ENCODE peak calls at places on chromosomes 2 and 18, in five cellular contexts. One of them, this sample, is unnamed.

GRCh38 chr2:10521891-10522448 is 73.8 kb upstream of the ODC1 start:
- DNase-seq in SK-N-SH: no peak
- DNase-seq in breast epithelium: peak
- DNase-seq in HL-60: no peak
- DNase-seq in HepG2: no peak
- DNase-seq in this sample: peak

GRCh38 chr2:95024306-95024880 is 1.1 kb upstream of the MAL start:
- DNase-seq in HL-60: no peak
- DNase-seq in breast epithelium: no peak
- DNase-seq in SK-N-SH: no peak
- DNase-seq in HepG2: no peak
- DNase-seq in this sample: no peak

GRCh38 chr2:37421686-37422085 is 77.3 kb downstream of the QPCT start:
- DNase-seq in HL-60: no peak
- DNase-seq in SK-N-SH: no peak
- DNase-seq in breast epithelium: no peak
- DNase-seq in HepG2: no peak
- DNase-seq in this sample: no peak

GRCh38 chr2:237322564-237322963 is 91.4 kb downstream of the COL6A3 start:
- DNase-seq in breast epithelium: no peak
- DNase-seq in SK-N-SH: no peak
- DNase-seq in HepG2: peak
- DNase-seq in HL-60: no peak
- DNase-seq in this sample: no peak

GRCh38 chr18:12606592-12607315 is 51.2 kb downstream of the SPIRE1 start:
- DNase-seq in HL-60: no peak
- DNase-seq in SK-N-SH: no peak
- DNase-seq in HepG2: peak
- DNase-seq in breast epithelium: no peak
- DNase-seq in this sample: no peak

GRCh38 chr2:30273574-30273929 is 42.2 kb downstream of the LBH start:
- DNase-seq in HL-60: no peak
- DNase-seq in SK-N-SH: no peak
- DNase-seq in breast epithelium: no peak
- DNase-seq in HepG2: no peak
- DNase-seq in this sample: no peak

GRCh38 chr2:25378731-25379490 is 37.2 kb upstream of the DNMT3A start:
- DNase-seq in breast epithelium: peak
- DNase-seq in SK-N-SH: no peak
- DNase-seq in HL-60: no peak
- DNase-seq in HepG2: no peak
- DNase-seq in this sample: peak

GRCh38 chr2:71592181-71592711 is 138.9 kb downstream of the DYSF start:
- DNase-seq in HepG2: no peak
- DNase-seq in breast epithelium: no peak
- DNase-seq in SK-N-SH: no peak
- DNase-seq in HL-60: no peak
- DNase-seq in this sample: no peak

GRCh38 chr2:196242131-196242620 is 70.8 kb upstream of the STK17B start:
- DNase-seq in SK-N-SH: no peak
- DNase-seq in breast epithelium: no peak
- DNase-seq in HL-60: peak
- DNase-seq in HepG2: no peak
- DNase-seq in this sample: no peak

GRCh38 chr18:13584826-13585225 is 141.5 kb downstream of the FAM210A start:
- DNase-seq in HepG2: no peak
- DNase-seq in HL-60: no peak
- DNase-seq in breast epithelium: no peak
- DNase-seq in SK-N-SH: peak
- DNase-seq in this sample: no peak

GRCh38 chr2:170087394-170087793 is 90.6 kb upstream of the MYO3B start:
- DNase-seq in SK-N-SH: no peak
- DNase-seq in breast epithelium: no peak
- DNase-seq in HepG2: no peak
- DNase-seq in HL-60: no peak
- DNase-seq in this sample: no peak

GRCh38 chr18:50662775-50663383 is 103.0 kb downstream of the MAPK4 start:
- DNase-seq in breast epithelium: no peak
- DNase-seq in HepG2: no peak
- DNase-seq in SK-N-SH: peak
- DNase-seq in HL-60: no peak
- DNase-seq in this sample: no peak

GRCh38 chr2:32235315-32235714 is 29.4 kb downstream of the NLRC4 start:
- DNase-seq in SK-N-SH: no peak
- DNase-seq in HepG2: no peak
- DNase-seq in HL-60: no peak
- DNase-seq in breast epithelium: no peak
- DNase-seq in this sample: no peak

GRCh38 chr18:74546751-74547530 is 12.6 kb downstream of the CNDP1 start:
- DNase-seq in breast epithelium: no peak
- DNase-seq in HL-60: no peak
- DNase-seq in SK-N-SH: no peak
- DNase-seq in HepG2: no peak
- DNase-seq in this sample: no peak

GRCh38 chr2:25362564-25363145 is 20.9 kb upstream of the DNMT3A start:
- DNase-seq in HepG2: no peak
- DNase-seq in HL-60: peak
- DNase-seq in SK-N-SH: peak
- DNase-seq in breast epithelium: no peak
- DNase-seq in this sample: peak

GRCh38 chr2:143954208-143954607 is 565.7 kb downstream of the ZEB2 start:
- DNase-seq in HepG2: no peak
- DNase-seq in SK-N-SH: no peak
- DNase-seq in breast epithelium: no peak
- DNase-seq in HL-60: no peak
- DNase-seq in this sample: no peak

GRCh38 chr18:77858331-77858730 is 608.7 kb downstream of the GALR1 start:
- DNase-seq in HepG2: no peak
- DNase-seq in SK-N-SH: no peak
- DNase-seq in breast epithelium: no peak
- DNase-seq in HL-60: no peak
- DNase-seq in this sample: no peak

GRCh38 chr18:45066868-45067267 is 386.2 kb downstream of the SETBP1 start:
- DNase-seq in HL-60: peak
- DNase-seq in SK-N-SH: no peak
- DNase-seq in HepG2: no peak
- DNase-seq in breast epithelium: no peak
- DNase-seq in this sample: no peak

GRCh38 chr18:33404244-33404873 is 36.2 kb downstream of the CCDC178 start:
- DNase-seq in breast epithelium: no peak
- DNase-seq in HepG2: no peak
- DNase-seq in SK-N-SH: peak
- DNase-seq in HL-60: no peak
- DNase-seq in this sample: no peak

GRCh38 chr18:65592419-65592818 is 158.4 kb upstream of the CDH7 start:
- DNase-seq in SK-N-SH: no peak
- DNase-seq in HepG2: no peak
- DNase-seq in HL-60: no peak
- DNase-seq in breast epithelium: no peak
- DNase-seq in this sample: no peak

GRCh38 chr18:49597152-49597551 is 35.3 kb downstream of the LIPG start:
- DNase-seq in HL-60: no peak
- DNase-seq in HepG2: no peak
- DNase-seq in breast epithelium: no peak
- DNase-seq in SK-N-SH: no peak
- DNase-seq in this sample: no peak

GRCh38 chr18:23884712-23885375 is 129.7 kb upstream of the TTC39C start:
- DNase-seq in HepG2: peak
- DNase-seq in SK-N-SH: no peak
- DNase-seq in breast epithelium: no peak
- DNase-seq in HL-60: no peak
- DNase-seq in this sample: peak

GRCh38 chr2:97991081-97991856 is 4.5 kb downstream of the TMEM131 start:
- DNase-seq in SK-N-SH: no peak
- DNase-seq in HL-60: no peak
- DNase-seq in HepG2: no peak
- DNase-seq in breast epithelium: no peak
- DNase-seq in this sample: no peak

GRCh38 chr2:106165556-106165955 is 28.5 kb downstream of the UXS1 start:
- DNase-seq in breast epithelium: no peak
- DNase-seq in HL-60: no peak
- DNase-seq in HepG2: no peak
- DNase-seq in SK-N-SH: no peak
- DNase-seq in this sample: no peak

GRCh38 chr18:2871111-2871720 is 24.4 kb downstream of the EMILIN2 start:
- DNase-seq in HL-60: no peak
- DNase-seq in HepG2: no peak
- DNase-seq in breast epithelium: no peak
- DNase-seq in SK-N-SH: no peak
- DNase-seq in this sample: peak

GRCh38 chr2:96549466-96549785 is 12.9 kb downstream of the ARID5A start:
- DNase-seq in HL-60: no peak
- DNase-seq in HepG2: no peak
- DNase-seq in breast epithelium: peak
- DNase-seq in SK-N-SH: no peak
- DNase-seq in this sample: peak

DNA sequence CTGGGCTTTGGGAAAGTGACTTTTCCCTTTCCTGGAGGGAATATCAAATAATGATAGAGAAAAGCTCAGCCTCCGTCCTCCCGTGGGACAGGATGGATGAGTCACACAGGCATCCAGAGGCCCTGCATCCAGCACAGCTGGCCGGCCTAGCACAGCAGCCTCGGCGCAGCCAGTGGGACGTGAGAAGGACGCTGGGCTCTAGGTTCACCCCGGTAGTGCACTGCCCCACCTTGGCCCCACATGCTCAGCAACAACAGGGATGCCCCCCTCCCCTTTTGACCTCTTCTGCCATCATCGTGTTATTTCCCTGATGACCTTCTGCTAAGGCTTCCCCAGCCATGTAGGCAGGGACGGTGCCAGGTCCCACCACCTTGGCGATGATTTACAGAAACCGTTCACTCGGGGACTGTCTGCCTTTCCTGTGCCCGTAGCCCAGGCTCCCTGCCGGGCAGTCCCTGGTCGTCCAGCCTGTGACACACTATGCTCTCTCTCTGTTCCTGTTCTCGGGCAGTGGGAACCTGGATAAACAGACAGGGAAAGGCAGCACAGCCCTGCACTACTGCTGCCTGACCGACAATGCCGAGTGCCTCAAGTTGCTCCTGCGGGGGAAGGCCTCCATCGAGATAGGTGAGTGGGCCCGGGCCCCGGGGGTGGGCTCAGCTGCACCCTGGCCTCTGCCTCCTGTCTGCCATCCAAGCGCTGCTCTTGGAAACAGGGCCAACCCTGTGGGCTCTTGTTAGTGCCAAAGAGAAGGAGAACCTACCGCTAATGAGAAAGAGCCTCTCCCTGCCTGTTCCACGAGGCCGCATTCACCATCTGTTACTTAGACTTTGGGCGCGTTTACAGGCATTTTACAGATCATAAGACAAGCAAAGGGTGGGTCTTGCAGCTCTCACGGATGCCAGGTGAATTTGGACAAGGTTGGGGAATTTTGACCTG is 44.6 kb downstream of the ITGB1BP1 start:
- DNase-seq in HL-60: no peak
- DNase-seq in SK-N-SH: no peak
- DNase-seq in HepG2: no peak
- DNase-seq in breast epithelium: no peak
- DNase-seq in this sample: peak
- TF ChIP-seq POLR2AphosphoS5 in HL-60: no peak
- TF ChIP-seq POLR2AphosphoS5 in SK-N-SH: peak
- TF ChIP-seq POLR2AphosphoS5 in HepG2: no peak
- TF ChIP-seq POLR2AphosphoS5 in breast epithelium: no peak
- TF ChIP-seq POLR2AphosphoS5 in this sample: no peak

DNA sequence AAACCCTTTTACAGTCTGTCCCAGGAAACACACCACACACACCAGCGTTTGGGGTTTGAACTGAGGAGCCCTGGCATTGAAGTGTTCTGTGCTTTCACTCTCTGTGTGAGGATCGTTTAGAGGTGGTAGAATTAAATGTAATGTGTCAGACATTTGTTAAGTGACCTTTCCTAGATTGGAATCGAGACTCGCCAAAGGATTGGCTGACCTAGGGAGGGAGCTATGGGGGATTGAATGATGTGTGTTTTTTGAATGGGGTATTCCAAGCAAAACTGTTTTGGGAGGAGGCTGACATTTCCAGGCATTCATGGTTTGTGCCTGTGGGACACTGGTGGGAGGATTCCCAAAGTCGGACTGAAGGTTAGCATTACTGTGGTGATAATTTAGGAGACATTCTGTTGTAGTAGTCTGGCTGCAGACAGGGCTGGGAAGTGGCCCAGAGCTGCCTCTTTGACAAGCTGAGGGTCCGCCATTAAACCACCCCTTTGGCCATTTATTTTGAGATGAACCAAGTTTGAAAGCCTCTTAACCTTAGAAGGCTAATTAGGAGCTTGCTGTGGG is 1.7 kb downstream of the MYO1B start:
- DNase-seq in HepG2: no peak
- DNase-seq in breast epithelium: no peak
- DNase-seq in HL-60: no peak
- DNase-seq in SK-N-SH: peak
- DNase-seq in this sample: no peak
- H3K27ac ChIP-seq in HepG2: peak
- H3K27ac ChIP-seq in breast epithelium: peak
- H3K27ac ChIP-seq in HL-60: no peak
- H3K27ac ChIP-seq in SK-N-SH: peak
- H3K27ac ChIP-seq in this sample: peak

GRCh38 chr2:150620371-150620770 is 132.9 kb upstream of the RND3 start:
- DNase-seq in HepG2: no peak
- DNase-seq in SK-N-SH: no peak
- DNase-seq in breast epithelium: no peak
- DNase-seq in HL-60: no peak
- DNase-seq in this sample: no peak

GRCh38 chr2:150619607-150620330 is 132.3 kb upstream of the RND3 start:
- DNase-seq in HepG2: no peak
- DNase-seq in breast epithelium: no peak
- DNase-seq in HL-60: no peak
- DNase-seq in SK-N-SH: no peak
- DNase-seq in this sample: no peak

GRCh38 chr2:150624001-150624401 is 136.5 kb upstream of the RND3 start:
- DNase-seq in HepG2: no peak
- DNase-seq in breast epithelium: no peak
- DNase-seq in HL-60: no peak
- DNase-seq in SK-N-SH: peak
- DNase-seq in this sample: no peak

GRCh38 chr2:150620860-150621259 is 133.4 kb upstream of the RND3 start:
- DNase-seq in breast epithelium: no peak
- DNase-seq in HL-60: no peak
- DNase-seq in HepG2: no peak
- DNase-seq in SK-N-SH: no peak
- DNase-seq in this sample: no peak

DNA sequence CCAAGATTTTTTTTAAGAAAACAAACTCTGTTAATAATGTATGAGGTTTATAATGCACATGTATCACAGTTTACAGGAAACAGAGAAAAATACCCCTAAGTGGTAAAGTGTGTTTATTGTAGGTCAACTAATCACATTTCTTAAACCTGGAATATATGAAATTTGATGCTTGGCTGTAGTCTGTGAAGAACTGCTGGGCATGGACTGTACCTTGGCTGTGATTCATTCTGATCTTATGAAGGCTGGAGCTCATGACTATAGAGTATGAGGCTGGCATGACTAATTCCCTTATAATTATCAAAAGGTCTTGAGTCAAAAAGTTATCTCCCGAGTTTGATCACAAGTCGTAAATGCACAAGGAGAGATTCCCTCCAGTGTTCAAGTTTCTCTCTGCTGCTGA is 134.3 kb upstream of the RND3 start:
- DNase-seq in HL-60: no peak
- DNase-seq in HepG2: no peak
- DNase-seq in SK-N-SH: no peak
- DNase-seq in breast epithelium: no peak
- DNase-seq in this sample: no peak
- TF ChIP-seq POLR2AphosphoS5 in HL-60: no peak
- TF ChIP-seq POLR2AphosphoS5 in HepG2: no peak
- TF ChIP-seq POLR2AphosphoS5 in SK-N-SH: no peak
- TF ChIP-seq POLR2AphosphoS5 in breast epithelium: no peak
- TF ChIP-seq POLR2AphosphoS5 in this sample: no peak

GRCh38 chr2:217853961-217854360 is 148.8 kb downstream of the TNS1 start:
- DNase-seq in SK-N-SH: no peak
- DNase-seq in HepG2: no peak
- DNase-seq in breast epithelium: no peak
- DNase-seq in HL-60: no peak
- DNase-seq in this sample: no peak
- H3K27ac ChIP-seq in SK-N-SH: no peak
- H3K27ac ChIP-seq in HepG2: no peak
- H3K27ac ChIP-seq in breast epithelium: no peak
- H3K27ac ChIP-seq in HL-60: no peak
- H3K27ac ChIP-seq in this sample: peak

This sample was measured in sigmoid colon.